ENCODE peak calls at places on chromosomes 1 and 21, in four cellular contexts. X, V, E and R are unnamed samples.

GRCh38 chr1:178232949-178233348 is 139.0 kb downstream of the RASAL2 start:
- DNase-seq in X (no peak), V (no peak), E (peak), R (no peak)

GRCh38 chr1:17759114-17759513 is 4.0 kb downstream of the ACTL8 start:
- DNase-seq in X (peak), V (no peak), E (no peak), R (no peak)

GRCh38 chr1:203129501-203130231 is 2.1 kb downstream of the ADORA1 start:
- DNase-seq in X (no peak), V (no peak), E (no peak), R (no peak)

GRCh38 chr21:37072239-37072987 is 458 bp downstream of the PIGP start:
- DNase-seq in X (peak), V (no peak), E (peak), R (no peak)

GRCh38 chr1:10597492-10597891 is 122.7 kb downstream of the PEX14 start:
- DNase-seq in X (no peak), V (no peak), E (no peak), R (no peak)

GRCh38 chr1:111565957-111566356 is 53.6 kb upstream of the RAP1A start:
- DNase-seq in X (no peak), V (no peak), E (no peak), R (no peak)

GRCh38 chr1:225410036-225410435 is 17.8 kb downstream of the LBR start:
- DNase-seq in X (no peak), V (no peak), E (no peak), R (no peak)

GRCh38 chr21:42556960-42557359 is 43.3 kb downstream of the SLC37A1 start:
- DNase-seq in X (no peak), V (no peak), E (no peak), R (no peak)

GRCh38 chr1:200180821-200181220 is 153.3 kb downstream of the NR5A2 start:
- DNase-seq in X (peak), V (no peak), E (peak), R (peak)

GRCh38 chr1:212916395-212917133 is 33.8 kb upstream of the VASH2 start:
- DNase-seq in X (peak), V (no peak), E (peak), R (peak)

GRCh38 chr1:46134660-46135331 is 2.4 kb upstream of the PIK3R3 start:
- DNase-seq in X (no peak), V (peak), E (peak), R (peak)

GRCh38 chr21:37636152-37636860 is 269.7 kb downstream of the DYRK1A start:
- DNase-seq in X (no peak), V (no peak), E (peak), R (peak)

GRCh38 chr1:25204797-25205441 is 27.4 kb downstream of the SYF2 start:
- DNase-seq in X (peak), V (no peak), E (peak), R (peak)

GRCh38 chr1:159828916-159829634 is 2.4 kb downstream of the SLAMF8 start:
- DNase-seq in X (peak), V (peak), E (no peak), R (peak)

GRCh38 chr1:219666242-219666641 is 53.3 kb upstream of the ZC3H11B start:
- DNase-seq in X (no peak), V (no peak), E (peak), R (no peak)

GRCh38 chr1:245516178-245516829 is 361.5 kb downstream of the KIF26B start:
- DNase-seq in X (peak), V (no peak), E (peak), R (no peak)

GRCh38 chr1:32426489-32427255 is 32.4 kb upstream of the BSDC1 start:
- DNase-seq in X (no peak), V (no peak), E (no peak), R (no peak)

GRCh38 chr1:176450526-176450925 is 12.4 kb upstream of the PAPPA2 start:
- DNase-seq in X (no peak), V (no peak), E (no peak), R (no peak)

GRCh38 chr1:3179471-3179870 is 110.5 kb downstream of the PRDM16 start:
- DNase-seq in X (no peak), V (no peak), E (no peak), R (no peak)

GRCh38 chr1:171226757-171227370 is 21.4 kb upstream of the FMO1 start:
- DNase-seq in X (peak), V (peak), E (peak), R (peak)

GRCh38 chr1:52814465-52814864 is 28.1 kb upstream of the ZYG11A start:
- DNase-seq in X (no peak), V (no peak), E (peak), R (no peak)

GRCh38 chr1:1318131-1318652 is 6.3 kb downstream of the INTS11 start:
- DNase-seq in X (peak), V (no peak), E (peak), R (peak)

GRCh38 chr1:57131701-57132394 is 166.0 kb upstream of the C8B start:
- DNase-seq in X (no peak), V (no peak), E (peak), R (no peak)

GRCh38 chr1:185861630-185862029 is 127.4 kb downstream of the HMCN1 start:
- DNase-seq in X (no peak), V (no peak), E (peak), R (peak)

GRCh38 chr1:185862235-185862634 is 128.0 kb downstream of the HMCN1 start:
- DNase-seq in X (peak), V (no peak), E (peak), R (peak)

GRCh38 chr1:185860876-185861275 is 126.7 kb downstream of the HMCN1 start:
- DNase-seq in X (no peak), V (no peak), E (peak), R (no peak)

GRCh38 chr1:185864331-185864730 is 130.1 kb downstream of the HMCN1 start:
- DNase-seq in X (no peak), V (no peak), E (no peak), R (no peak)

DNA sequence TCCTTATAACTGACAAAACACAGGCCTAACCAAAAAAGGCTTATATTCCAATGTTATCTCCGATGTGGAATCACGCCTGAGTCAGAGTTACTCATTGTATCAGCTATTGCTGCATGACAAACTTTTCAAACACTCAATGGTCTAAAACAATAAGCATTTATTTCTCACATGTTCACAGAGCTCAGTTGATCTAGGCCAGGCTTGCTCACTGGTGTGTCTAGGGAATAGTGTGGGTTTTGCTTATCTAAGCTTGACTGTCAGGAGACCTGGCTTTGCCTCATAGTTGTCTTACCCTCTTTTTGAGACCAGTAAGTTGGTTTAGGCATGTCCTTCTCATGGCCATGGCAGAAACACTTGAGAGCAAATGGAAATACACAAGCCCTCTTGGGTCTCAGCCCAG is 130.7 kb downstream of the HMCN1 start:
- DNase-seq in X (peak), V (no peak), E (peak), R (peak)
- TF ChIP-seq FOS in X (no peak), V (no peak), E (peak), R (peak)

DNA sequence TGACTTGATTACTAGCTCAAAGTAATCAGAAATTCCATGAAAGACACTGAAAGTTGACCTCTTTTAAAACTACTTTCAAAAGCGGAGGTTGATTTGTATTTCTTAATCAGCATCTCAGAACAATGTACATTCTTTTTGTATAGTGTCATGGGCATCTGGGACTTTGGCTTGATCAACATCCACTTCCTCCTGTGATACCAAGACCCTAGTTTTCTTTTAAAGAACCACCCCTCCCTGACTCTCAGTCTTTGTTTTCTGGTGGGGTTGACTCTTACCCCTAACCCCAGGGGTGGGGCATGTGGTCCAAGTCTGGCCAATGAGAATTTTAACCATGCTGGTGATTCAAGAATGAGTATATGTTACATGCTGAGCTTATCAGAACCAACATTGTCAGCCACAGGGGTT is 21.7 kb upstream of the IRF2BP2 start:
- DNase-seq in X (no peak), V (no peak), E (peak), R (peak)
- TF ChIP-seq FOS in X (no peak), V (no peak), E (peak), R (peak)

GRCh38 chr21:16751705-16752104 is 761.1 kb upstream of the CXADR start:
- DNase-seq in X (no peak), V (no peak), E (no peak), R (no peak)
- TF ChIP-seq FOS in X (no peak), V (no peak), E (no peak), R (no peak)

GRCh38 chr1:51284487-51284954 is 45.8 kb downstream of the TTC39A start:
- DNase-seq in X (peak), V (no peak), E (peak), R (peak)
- TF ChIP-seq FOS in X (no peak), V (no peak), E (no peak), R (no peak)

DNA sequence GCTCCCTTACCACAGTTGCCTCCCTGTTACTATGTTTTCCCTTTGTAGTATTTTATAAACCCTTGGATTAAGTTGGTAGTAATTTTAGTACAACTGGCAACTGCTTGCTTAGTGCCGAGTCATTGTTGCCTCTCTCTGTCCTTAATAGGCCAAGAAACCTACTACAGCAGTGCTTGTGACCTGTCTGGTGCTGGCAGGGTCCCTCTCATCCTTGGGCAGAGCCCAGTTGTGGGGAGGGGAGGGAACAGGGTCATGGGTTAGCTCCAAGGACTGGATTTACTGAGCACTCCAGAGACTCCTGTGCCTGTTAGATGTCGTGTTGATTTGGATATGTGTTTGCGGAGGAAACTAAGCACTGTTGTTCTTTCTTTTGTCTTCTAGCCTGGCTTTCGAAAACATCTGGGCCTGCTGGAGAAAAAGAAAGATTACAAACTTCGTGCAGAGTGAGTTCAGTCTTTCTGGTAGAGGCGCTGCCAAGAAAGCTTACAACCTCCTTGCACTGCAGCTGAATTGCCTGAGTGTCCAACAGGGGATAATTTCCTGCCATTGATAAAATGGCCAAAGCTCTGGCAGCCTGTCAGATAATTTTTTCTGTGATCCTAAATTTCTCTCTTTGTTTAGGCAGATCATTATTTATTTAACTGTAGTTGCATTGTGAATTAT is 3.6 kb downstream of the UTP11 start:
- DNase-seq in X (peak), V (no peak), E (peak), R (peak)
- TF ChIP-seq FOS in X (no peak), V (no peak), E (no peak), R (no peak)

GRCh38 chr1:185244015-185244747 is 72.9 kb downstream of the IVNS1ABP start:
- DNase-seq in X (peak), V (no peak), E (peak), R (peak)

GRCh38 chr1:185250063-185250462 is 67.0 kb downstream of the IVNS1ABP start:
- DNase-seq in X (peak), V (no peak), E (no peak), R (no peak)

GRCh38 chr1:185249563-185249962 is 67.5 kb downstream of the IVNS1ABP start:
- DNase-seq in X (peak), V (no peak), E (no peak), R (peak)

GRCh38 chr1:185241127-185241526 is 75.9 kb downstream of the IVNS1ABP start:
- DNase-seq in X (peak), V (no peak), E (no peak), R (no peak)

GRCh38 chr1:185245466-185245865 is 71.6 kb downstream of the IVNS1ABP start:
- DNase-seq in X (no peak), V (no peak), E (no peak), R (no peak)
- TF ChIP-seq FOS in X (no peak), V (no peak), E (no peak), R (no peak)